ENCODE peak calls at places on chromosomes 16 and 17, in six cellular contexts. N is SK-N-SH, J is HepG2, Y is K562, C is H1, D is GM12878. L is an unnamed sample.

GRCh38 chr17:5413682-5414081 is 5.8 kb downstream of the NUP88 start:
- DNase-seq in N (no peak), J (no peak), Y (peak), C (no peak), D (no peak), L (no peak)

GRCh38 chr17:1718362-1719165 is 5.9 kb upstream of the WDR81 start:
- DNase-seq in N (no peak), J (no peak), Y (no peak), C (no peak), D (no peak), L (no peak)

GRCh38 chr17:41624208-41625101 is at the start of gene KRT17:
- DNase-seq in N (no peak), J (no peak), Y (peak), C (no peak), D (no peak), L (peak)

GRCh38 chr16:81164481-81164880 is 68.3 kb upstream of the GCSH start:
- DNase-seq in N (no peak), J (no peak), Y (no peak), C (no peak), D (no peak), L (no peak)

GRCh38 chr17:79160980-79161621 is 86.5 kb downstream of the ENGASE start:
- DNase-seq in N (no peak), J (no peak), Y (peak), C (no peak), D (no peak), L (peak)

GRCh38 chr17:50917418-50917743 is 51.2 kb upstream of the TOB1 start:
- DNase-seq in N (no peak), J (no peak), Y (no peak), C (no peak), D (no peak), L (no peak)

GRCh38 chr17:50905460-50905803 is 39.3 kb upstream of the TOB1 start:
- DNase-seq in N (peak), J (peak), Y (peak), C (no peak), D (no peak), L (no peak)

GRCh38 chr16:68370921-68371651 is 60.3 kb downstream of the PRMT7 start:
- DNase-seq in N (no peak), J (no peak), Y (no peak), C (no peak), D (no peak), L (no peak)

GRCh38 chr16:69311533-69312388 is 611 bp downstream of the VPS4A start:
- DNase-seq in N (peak), J (peak), Y (peak), C (no peak), D (no peak), L (peak)

GRCh38 chr16:90031931-90032663 is 12.8 kb upstream of the DBNDD1 start:
- DNase-seq in N (peak), J (no peak), Y (no peak), C (no peak), D (no peak), L (no peak)

GRCh38 chr17:77101521-77102410 is 39.0 kb upstream of the SEC14L1 start:
- DNase-seq in N (no peak), J (peak), Y (no peak), C (no peak), D (no peak), L (no peak)

GRCh38 chr17:78759203-78759968 is 22.7 kb downstream of the CYTH1 start:
- DNase-seq in N (peak), J (no peak), Y (peak), C (no peak), D (no peak), L (peak)

GRCh38 chr17:4919511-4920047 is 12.5 kb upstream of the GP1BA start:
- DNase-seq in N (no peak), J (no peak), Y (no peak), C (no peak), D (no peak), L (no peak)

GRCh38 chr16:79757163-79757562 is 156.6 kb upstream of the MAF start:
- DNase-seq in N (no peak), J (no peak), Y (peak), C (no peak), D (no peak), L (no peak)

GRCh38 chr17:17739388-17740066 is 58.3 kb downstream of the RAI1 start:
- DNase-seq in N (peak), J (no peak), Y (peak), C (no peak), D (no peak), L (no peak)

GRCh38 chr16:80656731-80657150 is 115.9 kb downstream of the DYNLRB2 start:
- DNase-seq in N (no peak), J (no peak), Y (no peak), C (no peak), D (peak), L (no peak)

GRCh38 chr17:76266244-76266938 is 1.2 kb downstream of the UBALD2 start:
- DNase-seq in N (peak), J (peak), Y (peak), C (no peak), D (no peak), L (peak)

GRCh38 chr16:9256196-9256595 is 164.8 kb downstream of the HAPSTR1 start:
- DNase-seq in N (peak), J (peak), Y (peak), C (peak), D (no peak), L (no peak)

GRCh38 chr17:7740481-7741001 is 23.0 kb downstream of the DNAH2 start:
- DNase-seq in N (no peak), J (no peak), Y (no peak), C (no peak), D (no peak), L (no peak)

GRCh38 chr17:10094806-10095205 is 103.6 kb downstream of the GAS7 start:
- DNase-seq in N (no peak), J (no peak), Y (no peak), C (no peak), D (no peak), L (no peak)

GRCh38 chr16:57115504-57116182 is 23.3 kb downstream of the CPNE2 start:
- DNase-seq in N (peak), J (no peak), Y (no peak), C (no peak), D (no peak), L (peak)
- TF ChIP-seq GABPA in N (no peak), J (no peak), Y (no peak), C (no peak), D (no peak), L (no peak)

GRCh38 chr16:87487361-87487924 is 5.4 kb downstream of the ZCCHC14 start:
- DNase-seq in N (no peak), J (peak), Y (peak), C (peak), D (no peak), L (peak)
- TF ChIP-seq GABPA in N (no peak), J (no peak), Y (no peak), C (no peak), D (no peak), L (no peak)

GRCh38 chr16:3951861-3952332 is 71.4 kb upstream of the CREBBP start:
- DNase-seq in N (no peak), J (no peak), Y (no peak), C (no peak), D (no peak), L (no peak)
- TF ChIP-seq GABPA in N (no peak), J (no peak), Y (no peak), C (no peak), D (no peak), L (no peak)

GRCh38 chr16:14095883-14096551 is 24.9 kb downstream of the MRTFB start:
- DNase-seq in N (no peak), J (no peak), Y (no peak), C (no peak), D (no peak), L (no peak)

GRCh38 chr16:14101415-14101814 is 30.3 kb downstream of the MRTFB start:
- DNase-seq in N (no peak), J (no peak), Y (no peak), C (no peak), D (no peak), L (no peak)

GRCh38 chr16:14100825-14101224 is 29.7 kb downstream of the MRTFB start:
- DNase-seq in N (no peak), J (no peak), Y (no peak), C (no peak), D (no peak), L (no peak)

GRCh38 chr16:14098081-14098480 is 27.0 kb downstream of the MRTFB start:
- DNase-seq in N (no peak), J (no peak), Y (no peak), C (no peak), D (no peak), L (no peak)

GRCh38 chr16:14097182-14097951 is 26.2 kb downstream of the MRTFB start:
- DNase-seq in N (no peak), J (peak), Y (no peak), C (no peak), D (no peak), L (no peak)
- TF ChIP-seq GABPA in N (no peak), J (no peak), Y (no peak), C (no peak), D (no peak), L (no peak)

DNA sequence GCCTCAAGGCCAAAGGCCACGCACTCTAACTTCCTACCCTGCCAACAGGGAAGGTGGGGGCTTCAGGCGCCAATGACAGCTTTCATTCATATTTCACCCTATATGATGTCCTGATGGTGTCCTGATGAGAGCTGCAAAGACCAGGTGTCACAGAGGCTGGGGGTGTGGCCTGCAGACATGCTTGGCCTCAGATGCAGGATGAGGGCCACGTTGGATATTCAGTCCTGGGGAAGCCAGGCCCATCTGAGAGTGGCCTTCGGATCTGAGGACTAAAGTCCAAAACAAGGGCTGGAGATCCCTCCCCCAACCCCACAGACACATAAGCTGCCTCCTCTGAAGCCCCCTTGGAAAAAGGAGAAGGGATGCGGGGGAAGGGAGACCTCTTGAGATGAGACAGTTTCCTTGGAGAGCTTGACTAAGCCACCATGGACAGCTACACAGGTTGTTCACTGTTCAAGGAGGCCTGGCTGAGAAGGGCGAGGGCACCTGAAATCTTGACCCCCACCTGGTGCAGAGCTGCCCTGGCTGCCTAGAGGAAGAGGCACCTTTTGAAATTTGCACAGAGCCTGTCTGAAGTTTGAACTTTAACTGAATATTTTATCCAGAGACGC is 24.3 kb upstream of the GSG1L start:
- DNase-seq in N (no peak), J (peak), Y (peak), C (no peak), D (no peak), L (no peak)
- TF ChIP-seq GABPA in N (no peak), J (no peak), Y (no peak), C (no peak), D (no peak), L (no peak)

GRCh38 chr16:74667215-74667765 is 613 bp upstream of the RFWD3 start:
- DNase-seq in N (peak), J (peak), Y (peak), C (no peak), D (no peak), L (no peak)
- TF ChIP-seq GABPA in N (no peak), J (no peak), Y (peak), C (no peak), D (no peak), L (no peak)

GRCh38 chr16:2900526-2901075 is 11.1 kb upstream of the FLYWCH1 start:
- DNase-seq in N (no peak), J (no peak), Y (no peak), C (no peak), D (no peak), L (no peak)
- TF ChIP-seq GABPA in N (no peak), J (no peak), Y (no peak), C (no peak), D (no peak), L (no peak)

DNA sequence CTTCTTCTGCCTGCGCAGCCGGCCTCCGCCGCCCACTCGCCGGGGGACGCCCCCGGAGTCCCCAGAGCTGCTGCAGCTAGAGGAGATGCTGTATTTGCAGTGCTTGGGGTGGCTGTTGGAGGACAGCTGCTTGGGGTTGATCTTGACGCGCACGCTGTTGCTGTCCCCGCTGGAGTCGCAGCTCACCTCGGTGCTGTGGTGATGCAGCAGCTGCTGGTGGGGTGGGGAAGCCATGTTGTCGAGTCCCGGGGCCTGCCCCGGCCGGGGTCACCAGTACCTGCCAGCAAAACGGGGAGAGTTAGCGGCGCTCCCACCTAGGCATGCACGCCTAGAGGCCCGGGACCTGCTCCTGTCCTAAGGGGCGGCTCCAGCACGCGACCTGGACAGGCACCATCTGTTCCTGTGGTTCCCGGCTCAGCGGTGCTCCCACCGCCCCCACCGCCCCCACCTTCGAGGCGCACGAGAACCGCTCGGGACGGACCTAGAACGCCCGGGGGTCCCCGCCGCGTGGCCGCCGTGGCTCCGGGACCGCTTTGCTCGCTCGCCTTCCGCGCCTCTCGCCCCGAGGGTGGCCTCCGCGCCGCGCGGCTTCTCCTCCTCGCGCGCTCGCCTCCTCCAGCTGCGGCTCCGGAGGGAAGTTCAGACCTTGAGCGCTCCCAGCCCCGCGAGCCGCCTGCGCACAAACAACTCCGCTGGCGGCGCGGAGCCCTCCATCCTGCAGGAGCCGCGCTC is 867 bp downstream of the ADCY9 start:
- DNase-seq in N (peak), J (no peak), Y (peak), C (no peak), D (no peak), L (peak)
- TF ChIP-seq GABPA in N (no peak), J (no peak), Y (no peak), C (no peak), D (no peak), L (no peak)

GRCh38 chr17:73420897-73421296 is 109.1 kb upstream of the CDC42EP4 start:
- DNase-seq in N (peak), J (peak), Y (peak), C (no peak), D (no peak), L (peak)

GRCh38 chr17:73423159-73423715 is 111.4 kb upstream of the CDC42EP4 start:
- DNase-seq in N (no peak), J (no peak), Y (no peak), C (no peak), D (no peak), L (no peak)

GRCh38 chr17:73422121-73422520 is 110.3 kb upstream of the CDC42EP4 start:
- DNase-seq in N (no peak), J (no peak), Y (no peak), C (no peak), D (no peak), L (no peak)

GRCh38 chr17:73419051-73419450 is 107.2 kb upstream of the CDC42EP4 start:
- DNase-seq in N (no peak), J (no peak), Y (no peak), C (no peak), D (no peak), L (no peak)

GRCh38 chr17:73419896-73420295 is 108.1 kb upstream of the CDC42EP4 start:
- DNase-seq in N (no peak), J (no peak), Y (no peak), C (no peak), D (no peak), L (no peak)
- TF ChIP-seq GABPA in N (no peak), J (no peak), Y (no peak), C (no peak), D (no peak), L (no peak)

L was measured in HL-60.